ENCODE peak calls at places on chromosomes 12 and 14, in five cellular contexts. O is stomach, A is esophagus muscularis mucosa, P is HCT116, X is GM23338. D is an unnamed sample.

GRCh38 chr12:132167610-132168310 is 23.5 kb downstream of the NOC4L start:
- DNase-seq in P (no peak), O (no peak), X (no peak), A (no peak), D (no peak)

GRCh38 chr14:83779266-83779665 is 1750.7 kb upstream of the FLRT2 start:
- DNase-seq in P (no peak), O (no peak), A (no peak), X (no peak), D (no peak)

GRCh38 chr12:57341275-57341990 is 89.4 kb downstream of the R3HDM2 start:
- DNase-seq in A (no peak), X (no peak), P (no peak), O (no peak), D (no peak)

GRCh38 chr12:111010061-111010460 is 89.7 kb upstream of the MYL2 start:
- DNase-seq in O (no peak), A (no peak), X (no peak), P (no peak), D (no peak)

GRCh38 chr12:56449622-56449984 is 377 bp upstream of the TIMELESS start:
- DNase-seq in A (no peak), O (no peak), X (no peak), P (no peak), D (no peak)

GRCh38 chr12:44589697-44590096 is 286.4 kb downstream of the NELL2 start:
- DNase-seq in O (no peak), A (no peak), X (no peak), P (no peak), D (no peak)

GRCh38 chr12:108634225-108634795 is 616 bp upstream of the SELPLG start:
- DNase-seq in O (peak; percentile 34), P (no peak), X (no peak), A (no peak), D (no peak)

GRCh38 chr12:82174383-82174782 is 183.8 kb downstream of the CCDC59 start:
- DNase-seq in P (no peak), O (no peak), A (no peak), X (no peak), D (no peak)

GRCh38 chr12:114829833-114830232 is 145.9 kb upstream of the TBX3 start:
- DNase-seq in X (no peak), P (no peak), A (no peak), O (no peak), D (no peak)

GRCh38 chr12:12221560-12221959 is 45.3 kb downstream of the LRP6 start:
- DNase-seq in O (no peak), X (no peak), P (no peak), A (no peak), D (no peak)

GRCh38 chr14:51004801-51005526 is 60.7 kb upstream of the PYGL start:
- DNase-seq in O (no peak), P (no peak), A (no peak), X (no peak), D (no peak)

GRCh38 chr12:92912052-92912451 is 17.0 kb downstream of the EEA1 start:
- DNase-seq in O (no peak), X (no peak), P (no peak), A (no peak), D (no peak)

GRCh38 chr12:102396276-102396675 is 84.1 kb downstream of the IGF1 start:
- DNase-seq in P (no peak), A (no peak), O (no peak), X (no peak), D (no peak)

GRCh38 chr12:113019045-113019444 is 37.5 kb upstream of the DTX1 start:
- DNase-seq in A (no peak), O (no peak), P (no peak), X (no peak), D (no peak)

GRCh38 chr12:67889935-67890334 is 99.3 kb upstream of the IFNG-AS1 start:
- DNase-seq in O (no peak), P (no peak), X (no peak), A (no peak), D (no peak)

GRCh38 chr12:67891566-67891965 is 97.7 kb upstream of the IFNG-AS1 start:
- DNase-seq in A (no peak), O (no peak), X (no peak), P (no peak), D (no peak)

GRCh38 chr12:67892289-67892688 is 97.0 kb upstream of the IFNG-AS1 start:
- DNase-seq in A (no peak), P (no peak), O (no peak), X (no peak), D (no peak)

GRCh38 chr12:67890726-67891125 is 98.5 kb upstream of the IFNG-AS1 start:
- DNase-seq in P (no peak), O (no peak), X (no peak), A (no peak), D (no peak)

DNA sequence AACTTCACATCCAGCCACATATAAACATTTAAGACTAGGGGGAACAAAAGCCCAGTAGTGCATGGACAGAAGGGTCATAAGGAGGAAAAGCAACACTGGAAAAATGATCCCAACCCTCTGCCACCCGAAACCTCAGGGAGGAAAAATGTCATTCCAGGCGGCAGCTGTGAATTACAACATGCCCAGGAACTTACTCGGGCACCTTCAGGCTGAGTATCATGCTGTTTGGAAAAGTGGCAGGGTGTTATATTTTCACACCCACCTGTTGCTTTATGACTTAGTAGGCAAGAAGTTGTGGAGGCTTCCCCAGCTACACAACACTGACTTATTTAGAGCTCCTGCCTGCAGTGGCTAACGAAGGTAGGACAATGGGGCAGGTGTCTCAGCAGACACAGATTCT is 96.2 kb upstream of the IFNG-AS1 start:
- DNase-seq in X (no peak), O (no peak), P (no peak), A (no peak), D (no peak)
- TF ChIP-seq CTCF in X (no peak), O (no peak), P (no peak), A (no peak), D (no peak)

GRCh38 chr14:22422238-22422637 is 166.8 kb downstream of the DAD1 start:
- DNase-seq in P (no peak), X (no peak), O (no peak), A (no peak), D (no peak)
- H3K27me3 ChIP-seq in P (peaks cover 52% of the 10 kb centered on the region), X (no peaks in the 10 kb centered on the region), O (no peaks in the 10 kb centered on the region), A (no peaks in the 10 kb centered on the region), D (no peaks in the 10 kb centered on the region)

DNA sequence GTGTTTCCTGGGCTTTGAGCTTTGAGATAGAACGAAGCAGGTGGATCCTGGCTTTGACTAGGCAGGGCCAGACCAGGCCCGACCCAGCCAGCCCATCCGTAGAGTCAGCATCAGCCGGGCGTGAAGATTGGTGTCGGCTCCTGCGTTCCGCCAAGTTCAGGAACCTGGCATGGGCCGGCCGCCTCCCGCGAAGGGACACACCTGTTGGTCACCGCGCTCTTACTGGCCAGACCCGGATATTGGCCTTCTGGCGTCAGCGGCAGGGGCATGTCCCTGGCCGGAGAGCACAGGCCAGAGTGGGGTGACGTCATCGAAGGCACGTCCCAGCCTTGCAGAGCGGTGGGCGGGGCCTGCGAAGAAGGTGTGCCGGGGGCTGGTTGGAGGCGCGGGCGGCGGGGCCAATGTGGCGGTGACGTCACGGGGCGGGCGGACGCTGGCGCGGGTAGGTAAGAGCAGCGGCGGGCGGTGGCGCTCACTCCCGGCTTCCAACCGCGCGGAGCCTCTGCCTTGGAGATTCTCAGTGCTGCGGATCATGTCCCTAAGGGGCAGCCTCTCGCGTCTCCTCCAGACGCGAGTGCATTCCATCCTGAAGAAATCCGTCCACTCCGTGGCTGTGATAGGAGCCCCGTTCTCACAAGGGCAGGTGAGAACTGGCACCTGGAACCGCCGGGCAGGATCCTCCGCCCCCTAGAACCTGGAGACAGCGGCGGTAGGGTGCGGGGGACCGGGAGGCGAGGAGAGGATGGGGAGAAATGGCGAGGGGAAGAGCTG is at the start of gene ARG2:
- DNase-seq in P (peak; percentile 98), O (peak; percentile 100), A (peak; percentile 99), X (peak; percentile 99), D (no peak)
- TF ChIP-seq POLR2AphosphoS5 in P (peak; percentile 73), O (peak; percentile 65), A (peak; percentile 93), X (peak; percentile 93), D (no peak)

GRCh38 chr14:20866963-20867362 is 24.2 kb upstream of the RNASE3 start:
- DNase-seq in O (no peak), P (peak; percentile 16), X (peak; percentile 69), A (no peak), D (no peak)
- TF ChIP-seq CTCF in O (no peak), P (peak; percentile 48), X (peak; percentile 70), A (no peak), D (peak; percentile 36)

D was measured in Panc1.